ENCODE peak calls at places on chromosomes 11 and 22, in ten cellular contexts. O is epithelial cell of proximal tubule, V is K562, B is GM23338, R is bronchial epithelial cell, L is coronary artery, N is fibroblast of pulmonary artery, C is AG09319, Y is RWPE2, P is SK-N-SH. E is an unnamed sample.

GRCh38 chr11:72726266-72727220 is 25.7 kb downstream of the ARAP1 start:
- DNase-seq in O (no peak), V (no peak), B (no peak), R (no peak), L (no peak), N (no peak), C (no peak), Y (no peak), P (no peak), E (no peak)

GRCh38 chr11:17221968-17222367 is 14.2 kb upstream of the PIK3C2A start:
- DNase-seq in O (peak; percentile 78), V (no peak), B (no peak), R (no peak), L (no peak), N (peak; percentile 52), C (no peak), Y (no peak), P (no peak), E (no peak)

GRCh38 chr22:19179472-19180048 is 1.0 kb upstream of the SLC25A1 start:
- DNase-seq in O (peak; percentile 36), V (peak; percentile 95), B (peak; percentile 89), R (peak; percentile 62), L (peak; percentile 86), N (peak; percentile 89), C (peak; percentile 62), Y (no peak), P (peak; percentile 87), E (peak; percentile 71)

GRCh38 chr22:42269407-42270177 is 861 bp downstream of the TCF20 start:
- DNase-seq in O (no peak), V (peak; percentile 63), B (peak; percentile 84), R (peak; percentile 62), L (no peak), N (peak; percentile 14), C (no peak), Y (peak; percentile 87), P (peak; percentile 62), E (peak; percentile 52)

GRCh38 chr11:69950120-69950519 is 128.0 kb upstream of the ANO1 start:
- DNase-seq in O (no peak), V (peak; percentile 86), B (peak; percentile 88), R (no peak), L (no peak), N (no peak), C (no peak), Y (peak; percentile 47), P (peak; percentile 58), E (peak; percentile 54)

GRCh38 chr22:31846161-31847115 is 92.6 kb downstream of the DEPDC5 start:
- DNase-seq in O (no peak), V (peak; percentile 48), B (peak; percentile 49), R (no peak), L (no peak), N (peak; percentile 44), C (no peak), Y (no peak), P (peak; percentile 25), E (no peak)

GRCh38 chr11:71176812-71177211 is 75.6 kb downstream of the SHANK2 start:
- DNase-seq in O (no peak), V (no peak), B (no peak), R (no peak), L (no peak), N (no peak), C (no peak), Y (no peak), P (no peak), E (no peak)

GRCh38 chr11:122108192-122108799 is 7.7 kb downstream of the BLID start:
- DNase-seq in O (peak; percentile 12), V (peak; percentile 36), B (peak; percentile 81), R (peak; percentile 44), L (no peak), N (peak; percentile 73), C (no peak), Y (no peak), P (no peak), E (peak; percentile 54)

GRCh38 chr22:36760716-36761115 is 15.2 kb downstream of the IFT27 start:
- DNase-seq in O (no peak), V (no peak), B (no peak), R (no peak), L (peak; percentile 24), N (no peak), C (no peak), Y (peak; percentile 32), P (no peak), E (no peak)

GRCh38 chr22:36756746-36757607 is 18.9 kb downstream of the IFT27 start:
- DNase-seq in O (no peak), V (no peak), B (no peak), R (no peak), L (peak; percentile 64), N (no peak), C (no peak), Y (peak; percentile 44), P (no peak), E (no peak)

GRCh38 chr22:36759481-36760159 is 16.3 kb downstream of the IFT27 start:
- DNase-seq in O (no peak), V (no peak), B (no peak), R (no peak), L (peak; percentile 49), N (no peak), C (no peak), Y (peak; percentile 9), P (no peak), E (no peak)

GRCh38 chr22:36757608-36758220 is 18.2 kb downstream of the IFT27 start:
- DNase-seq in O (no peak), V (peak; percentile 69), B (peak; percentile 90), R (peak; percentile 55), L (peak; percentile 73), N (peak; percentile 73), C (peak; percentile 27), Y (peak; percentile 74), P (peak; percentile 83), E (peak; percentile 85)

DNA sequence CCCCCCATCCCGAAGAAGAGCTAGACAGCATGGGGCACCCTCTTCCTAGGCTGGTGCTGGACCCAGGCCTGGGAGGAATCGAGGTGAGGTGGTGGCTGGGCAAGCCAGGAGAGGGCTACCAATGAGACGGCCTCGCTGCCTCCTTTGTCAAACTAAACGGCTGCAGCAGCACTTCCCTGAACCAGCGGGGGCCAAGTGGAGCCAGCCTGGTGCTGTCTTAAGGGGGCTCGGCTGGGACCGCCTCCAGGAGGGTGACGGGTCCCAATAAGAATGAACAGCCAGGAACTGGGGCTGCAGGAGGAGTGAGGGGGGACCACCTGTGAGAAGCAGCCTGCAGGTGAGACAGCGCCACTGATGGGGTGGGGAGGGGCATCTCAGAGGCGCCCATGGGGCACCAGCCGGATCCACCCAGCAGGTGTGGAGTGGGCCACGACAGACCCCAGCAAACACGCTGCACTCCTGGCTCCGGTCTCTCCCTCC is 17.1 kb downstream of the IFT27 start:
- DNase-seq in O (no peak), V (no peak), B (no peak), R (no peak), L (peak; percentile 50), N (no peak), C (no peak), Y (peak; percentile 44), P (no peak), E (no peak)
- TF ChIP-seq CTCF in O (no peak), V (no peak), B (no peak), R (no peak), L (no peak), N (no peak), C (no peak), Y (no peak), P (no peak), E (no peak)

GRCh38 chr22:41021655-41022454 is 70.5 kb upstream of the EP300 start:
- DNase-seq in O (no peak), V (peak; percentile 79), B (peak; percentile 77), R (peak; percentile 27), L (peak; percentile 81), N (peak; percentile 47), C (no peak), Y (peak; percentile 66), P (peak; percentile 68), E (peak; percentile 58)
- TF ChIP-seq CTCF in O (peak; percentile 11), V (no peak), B (no peak), R (peak; percentile 28), L (no peak), N (no peak), C (no peak), Y (peak; percentile 28), P (no peak), E (no peak)

GRCh38 chr11:80320226-80320625 is 879.4 kb upstream of the TENM4 start:
- DNase-seq in O (no peak), V (no peak), B (peak; percentile 46), R (no peak), L (no peak), N (no peak), C (no peak), Y (no peak), P (no peak), E (no peak)

GRCh38 chr11:80317612-80318011 is 876.8 kb upstream of the TENM4 start:
- DNase-seq in O (no peak), V (no peak), B (no peak), R (no peak), L (no peak), N (no peak), C (no peak), Y (no peak), P (no peak), E (no peak)

GRCh38 chr11:80315263-80315662 is 874.4 kb upstream of the TENM4 start:
- DNase-seq in O (no peak), V (no peak), B (no peak), R (peak; percentile 94), L (no peak), N (no peak), C (no peak), Y (no peak), P (no peak), E (no peak)

GRCh38 chr11:80320765-80321164 is 879.9 kb upstream of the TENM4 start:
- DNase-seq in O (no peak), V (no peak), B (peak; percentile 52), R (no peak), L (no peak), N (no peak), C (no peak), Y (no peak), P (peak; percentile 2), E (no peak)
- TF ChIP-seq CTCF in O (peak; percentile 47), V (no peak), B (peak; percentile 78), R (peak; percentile 44), L (no peak), N (no peak), C (no peak), Y (peak; percentile 41), P (peak; percentile 23), E (no peak)

DNA sequence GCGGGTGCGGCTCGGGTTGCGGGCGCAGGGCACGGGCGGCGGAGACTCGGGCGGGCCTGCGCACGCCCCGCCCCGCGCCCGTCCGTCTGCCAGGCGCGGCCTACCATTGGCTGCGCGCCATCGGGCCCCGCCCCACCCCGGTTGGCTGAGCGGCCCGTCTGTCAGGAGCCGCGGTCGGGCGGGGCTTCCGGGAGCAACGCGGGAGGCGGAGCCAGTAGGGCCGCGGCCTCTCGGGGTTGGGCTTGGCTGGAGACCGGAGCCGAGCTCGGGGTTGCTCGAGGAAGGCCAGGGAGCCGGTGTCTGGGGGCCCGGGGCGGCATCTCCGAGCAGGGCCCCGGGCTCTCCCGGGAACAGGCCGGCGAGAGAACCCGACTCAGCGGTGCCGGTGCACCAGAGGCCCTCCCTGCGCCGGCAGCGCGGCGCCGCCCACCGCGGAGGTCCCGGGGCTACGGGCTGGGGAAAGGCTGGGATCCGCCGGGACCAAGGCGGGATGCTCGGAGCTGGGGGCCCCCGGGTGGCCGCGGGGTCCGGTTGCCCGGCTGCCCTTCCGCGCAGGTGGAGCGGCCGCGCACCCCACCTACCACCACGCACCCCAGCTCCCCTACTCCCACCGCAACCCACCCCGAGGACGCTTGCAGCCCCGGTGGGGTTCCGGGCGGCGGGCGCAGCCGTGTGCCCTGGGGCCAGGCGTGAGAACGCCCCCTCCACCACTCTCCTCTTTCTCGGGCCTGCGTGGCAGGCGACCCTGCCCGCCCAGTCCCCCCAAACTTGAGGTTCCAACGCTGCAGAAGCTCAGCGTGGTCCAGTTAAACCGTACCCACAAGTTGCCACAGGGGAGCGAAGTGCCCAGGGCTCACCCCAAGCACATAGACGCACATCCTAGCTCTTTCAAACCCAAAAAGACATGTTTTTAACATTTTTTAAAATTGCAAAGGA is at the start of gene HRAS:
- DNase-seq in O (no peak), V (peak; percentile 99), B (peak; percentile 96), R (peak; percentile 77), L (peak; percentile 94), N (peak; percentile 95), C (peak; percentile 89), Y (peak; percentile 94), P (peak; percentile 100), E (peak; percentile 98)
- TF ChIP-seq CTCF in O (no peak), V (no peak), B (no peak), R (no peak), L (no peak), N (no peak), C (no peak), Y (no peak), P (no peak), E (no peak)